ENCODE peak calls at places on chromosomes 1 and 21, in six cellular contexts. One of them, this sample, is unnamed.

GRCh38 chr1:235632538-235633219 is 16.9 kb downstream of the GNG4 start:
- DNase-seq in mucosa of descending colon: no peak
- DNase-seq in hepatocyte: no peak
- DNase-seq in tibial artery: peak
- DNase-seq in foreskin fibroblast: peak
- DNase-seq in adrenal gland: no peak
- DNase-seq in this sample: peak

GRCh38 chr1:183278736-183279591 is 92.9 kb downstream of the LAMC2 start:
- DNase-seq in mucosa of descending colon: no peak
- DNase-seq in foreskin fibroblast: peak
- DNase-seq in tibial artery: no peak
- DNase-seq in hepatocyte: no peak
- DNase-seq in adrenal gland: no peak
- DNase-seq in this sample: no peak

GRCh38 chr1:62637392-62638105 is 40.2 kb downstream of the ANGPTL3 start:
- DNase-seq in adrenal gland: no peak
- DNase-seq in hepatocyte: no peak
- DNase-seq in mucosa of descending colon: no peak
- DNase-seq in foreskin fibroblast: peak
- DNase-seq in tibial artery: no peak
- DNase-seq in this sample: no peak

GRCh38 chr1:116446686-116447085 is 73.6 kb downstream of the ATP1A1 start:
- DNase-seq in foreskin fibroblast: no peak
- DNase-seq in hepatocyte: no peak
- DNase-seq in mucosa of descending colon: no peak
- DNase-seq in adrenal gland: no peak
- DNase-seq in tibial artery: no peak
- DNase-seq in this sample: no peak

GRCh38 chr1:19877821-19878636 is 4.2 kb upstream of the OTUD3 start:
- DNase-seq in foreskin fibroblast: peak
- DNase-seq in mucosa of descending colon: no peak
- DNase-seq in adrenal gland: no peak
- DNase-seq in hepatocyte: no peak
- DNase-seq in tibial artery: no peak
- DNase-seq in this sample: no peak

GRCh38 chr1:33893147-33893830 is 29.4 kb downstream of the HMGB4 start:
- DNase-seq in mucosa of descending colon: no peak
- DNase-seq in hepatocyte: no peak
- DNase-seq in tibial artery: no peak
- DNase-seq in adrenal gland: no peak
- DNase-seq in foreskin fibroblast: peak
- DNase-seq in this sample: no peak

GRCh38 chr21:37196847-37197246 is 70.3 kb downstream of the VPS26C start:
- DNase-seq in tibial artery: no peak
- DNase-seq in mucosa of descending colon: no peak
- DNase-seq in adrenal gland: no peak
- DNase-seq in hepatocyte: no peak
- DNase-seq in foreskin fibroblast: no peak
- DNase-seq in this sample: no peak

GRCh38 chr1:115429884-115430283 is 91.8 kb upstream of the NGF start:
- DNase-seq in adrenal gland: no peak
- DNase-seq in mucosa of descending colon: no peak
- DNase-seq in foreskin fibroblast: peak
- DNase-seq in hepatocyte: no peak
- DNase-seq in tibial artery: no peak
- DNase-seq in this sample: no peak

GRCh38 chr1:202723708-202724107 is 13.5 kb upstream of the SYT2 start:
- DNase-seq in tibial artery: no peak
- DNase-seq in hepatocyte: no peak
- DNase-seq in adrenal gland: no peak
- DNase-seq in mucosa of descending colon: no peak
- DNase-seq in foreskin fibroblast: no peak
- DNase-seq in this sample: no peak

GRCh38 chr1:44594871-44595735 is 79.2 kb downstream of the TMEM53 start:
- DNase-seq in foreskin fibroblast: peak
- DNase-seq in tibial artery: peak
- DNase-seq in adrenal gland: peak
- DNase-seq in mucosa of descending colon: peak
- DNase-seq in hepatocyte: peak
- DNase-seq in this sample: peak

GRCh38 chr1:100615686-100616085 is 77.7 kb downstream of the GPR88 start:
- DNase-seq in adrenal gland: no peak
- DNase-seq in mucosa of descending colon: no peak
- DNase-seq in tibial artery: no peak
- DNase-seq in foreskin fibroblast: no peak
- DNase-seq in hepatocyte: no peak
- DNase-seq in this sample: no peak

GRCh38 chr1:85394130-85394529 is 70.8 kb downstream of the DDAH1 start:
- DNase-seq in foreskin fibroblast: peak
- DNase-seq in mucosa of descending colon: no peak
- DNase-seq in tibial artery: no peak
- DNase-seq in adrenal gland: no peak
- DNase-seq in hepatocyte: no peak
- DNase-seq in this sample: no peak

GRCh38 chr1:208604295-208604694 is 360.1 kb upstream of the PLXNA2 start:
- DNase-seq in mucosa of descending colon: no peak
- DNase-seq in hepatocyte: no peak
- DNase-seq in adrenal gland: no peak
- DNase-seq in tibial artery: no peak
- DNase-seq in foreskin fibroblast: peak
- DNase-seq in this sample: peak

GRCh38 chr1:197485790-197486189 is 217.7 kb downstream of the CRB1 start:
- DNase-seq in foreskin fibroblast: no peak
- DNase-seq in mucosa of descending colon: no peak
- DNase-seq in hepatocyte: peak
- DNase-seq in adrenal gland: no peak
- DNase-seq in tibial artery: no peak
- DNase-seq in this sample: no peak

GRCh38 chr21:24204641-24205040 is 1402.6 kb downstream of the MRPL39 start:
- DNase-seq in adrenal gland: no peak
- DNase-seq in tibial artery: no peak
- DNase-seq in hepatocyte: no peak
- DNase-seq in foreskin fibroblast: no peak
- DNase-seq in mucosa of descending colon: no peak
- DNase-seq in this sample: no peak

GRCh38 chr21:44846485-44847260 is 26.8 kb downstream of the PTTG1IP start:
- DNase-seq in hepatocyte: peak
- DNase-seq in mucosa of descending colon: peak
- DNase-seq in foreskin fibroblast: peak
- DNase-seq in tibial artery: peak
- DNase-seq in adrenal gland: peak
- DNase-seq in this sample: peak

GRCh38 chr1:200305806-200306205 is 104.0 kb downstream of the ZNF281 start:
- DNase-seq in adrenal gland: no peak
- DNase-seq in tibial artery: no peak
- DNase-seq in mucosa of descending colon: no peak
- DNase-seq in foreskin fibroblast: no peak
- DNase-seq in hepatocyte: no peak
- DNase-seq in this sample: peak

GRCh38 chr1:157274698-157275534 is 136.7 kb upstream of the ETV3 start:
- DNase-seq in hepatocyte: peak
- DNase-seq in adrenal gland: no peak
- DNase-seq in mucosa of descending colon: no peak
- DNase-seq in tibial artery: no peak
- DNase-seq in foreskin fibroblast: peak
- DNase-seq in this sample: no peak

GRCh38 chr1:192700834-192701271 is 64.9 kb downstream of the RGS13 start:
- DNase-seq in hepatocyte: peak
- DNase-seq in adrenal gland: no peak
- DNase-seq in mucosa of descending colon: no peak
- DNase-seq in foreskin fibroblast: peak
- DNase-seq in tibial artery: no peak
- DNase-seq in this sample: no peak

GRCh38 chr1:229223498-229223897 is 47.4 kb upstream of the RAB4A start:
- DNase-seq in foreskin fibroblast: no peak
- DNase-seq in mucosa of descending colon: no peak
- DNase-seq in tibial artery: no peak
- DNase-seq in hepatocyte: peak
- DNase-seq in adrenal gland: peak
- DNase-seq in this sample: no peak

GRCh38 chr1:53543130-53543770 is 84.1 kb downstream of the DMRTB1 start:
- DNase-seq in hepatocyte: no peak
- DNase-seq in tibial artery: peak
- DNase-seq in adrenal gland: no peak
- DNase-seq in mucosa of descending colon: no peak
- DNase-seq in foreskin fibroblast: peak
- DNase-seq in this sample: no peak

GRCh38 chr1:94734963-94735899 is 84.9 kb upstream of the SLC44A3 start:
- DNase-seq in hepatocyte: peak
- DNase-seq in mucosa of descending colon: peak
- DNase-seq in adrenal gland: peak
- DNase-seq in foreskin fibroblast: peak
- DNase-seq in tibial artery: no peak
- DNase-seq in this sample: no peak

GRCh38 chr1:223683586-223684487 is 18.3 kb upstream of the CAPN8 start:
- DNase-seq in foreskin fibroblast: peak
- DNase-seq in adrenal gland: peak
- DNase-seq in hepatocyte: peak
- DNase-seq in mucosa of descending colon: peak
- DNase-seq in tibial artery: no peak
- DNase-seq in this sample: peak

GRCh38 chr1:223680188-223680587 is 14.7 kb upstream of the CAPN8 start:
- DNase-seq in tibial artery: no peak
- DNase-seq in hepatocyte: no peak
- DNase-seq in foreskin fibroblast: no peak
- DNase-seq in mucosa of descending colon: no peak
- DNase-seq in adrenal gland: no peak
- DNase-seq in this sample: no peak

GRCh38 chr1:223682502-223682901 is 17.0 kb upstream of the CAPN8 start:
- DNase-seq in adrenal gland: no peak
- DNase-seq in hepatocyte: no peak
- DNase-seq in foreskin fibroblast: no peak
- DNase-seq in tibial artery: no peak
- DNase-seq in mucosa of descending colon: no peak
- DNase-seq in this sample: no peak

GRCh38 chr1:223678841-223679240 is 13.3 kb upstream of the CAPN8 start:
- DNase-seq in mucosa of descending colon: no peak
- DNase-seq in hepatocyte: no peak
- DNase-seq in adrenal gland: no peak
- DNase-seq in foreskin fibroblast: no peak
- DNase-seq in tibial artery: no peak
- DNase-seq in this sample: no peak

DNA sequence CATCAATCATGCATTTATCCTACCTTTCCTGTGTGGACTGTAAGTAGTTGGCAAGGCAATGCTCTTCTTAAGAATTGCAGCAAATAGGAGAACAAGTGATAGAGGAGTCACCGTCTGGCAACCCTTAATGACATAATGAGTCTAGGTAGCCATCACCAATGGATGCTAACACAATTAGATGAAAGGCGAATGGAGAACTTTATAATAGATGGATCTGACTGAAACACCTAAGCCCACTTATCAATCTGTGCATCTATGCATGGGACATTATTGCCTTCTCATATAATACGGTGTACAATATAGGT is 18.9 kb upstream of the CAPN8 start:
- DNase-seq in tibial artery: no peak
- DNase-seq in foreskin fibroblast: no peak
- DNase-seq in mucosa of descending colon: no peak
- DNase-seq in hepatocyte: no peak
- DNase-seq in adrenal gland: no peak
- DNase-seq in this sample: no peak
- TF ChIP-seq CTCF in tibial artery: no peak
- TF ChIP-seq CTCF in foreskin fibroblast: no peak
- TF ChIP-seq CTCF in mucosa of descending colon: no peak
- TF ChIP-seq CTCF in hepatocyte: no peak
- TF ChIP-seq CTCF in adrenal gland: no peak
- TF ChIP-seq CTCF in this sample: no peak

DNA sequence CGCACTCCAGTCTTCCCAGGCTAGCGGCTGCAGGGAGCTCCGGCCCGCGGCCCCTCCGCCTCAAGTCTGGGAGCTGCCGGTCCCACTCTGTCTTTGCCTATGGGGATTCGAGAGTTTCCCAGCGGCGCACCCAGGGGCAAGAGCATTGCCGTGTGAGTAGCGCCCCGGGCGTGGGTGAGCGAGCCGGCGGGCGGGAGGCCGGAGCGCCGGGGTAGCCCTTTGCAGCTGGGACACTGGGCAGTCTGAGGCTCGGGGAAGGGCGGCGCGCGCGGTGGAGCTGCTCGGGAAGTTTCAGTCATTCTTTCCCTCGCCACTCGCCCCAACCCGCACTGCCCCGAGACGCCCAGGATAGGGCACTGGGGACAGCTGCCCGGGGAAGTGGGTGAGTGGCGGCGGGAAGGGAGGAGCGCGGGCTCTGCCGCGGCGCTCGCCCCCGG is 521 bp downstream of the SLC35F3 start:
- DNase-seq in tibial artery: no peak
- DNase-seq in adrenal gland: no peak
- DNase-seq in foreskin fibroblast: no peak
- DNase-seq in hepatocyte: peak
- DNase-seq in mucosa of descending colon: no peak
- DNase-seq in this sample: no peak
- H3K4me3 ChIP-seq in tibial artery: no peak
- H3K4me3 ChIP-seq in adrenal gland: no peak
- H3K4me3 ChIP-seq in foreskin fibroblast: no peak
- H3K4me3 ChIP-seq in hepatocyte: peak
- H3K4me3 ChIP-seq in mucosa of descending colon: no peak
- H3K4me3 ChIP-seq in this sample: no peak

GRCh38 chr21:32921632-32922230 is 104.0 kb upstream of the OLIG2 start:
- DNase-seq in mucosa of descending colon: peak
- DNase-seq in hepatocyte: no peak
- DNase-seq in foreskin fibroblast: peak
- DNase-seq in adrenal gland: no peak
- DNase-seq in tibial artery: no peak
- DNase-seq in this sample: peak
- TF ChIP-seq CTCF in mucosa of descending colon: peak
- TF ChIP-seq CTCF in hepatocyte: no peak
- TF ChIP-seq CTCF in foreskin fibroblast: peak
- TF ChIP-seq CTCF in adrenal gland: no peak
- TF ChIP-seq CTCF in tibial artery: no peak
- TF ChIP-seq CTCF in this sample: peak

DNA sequence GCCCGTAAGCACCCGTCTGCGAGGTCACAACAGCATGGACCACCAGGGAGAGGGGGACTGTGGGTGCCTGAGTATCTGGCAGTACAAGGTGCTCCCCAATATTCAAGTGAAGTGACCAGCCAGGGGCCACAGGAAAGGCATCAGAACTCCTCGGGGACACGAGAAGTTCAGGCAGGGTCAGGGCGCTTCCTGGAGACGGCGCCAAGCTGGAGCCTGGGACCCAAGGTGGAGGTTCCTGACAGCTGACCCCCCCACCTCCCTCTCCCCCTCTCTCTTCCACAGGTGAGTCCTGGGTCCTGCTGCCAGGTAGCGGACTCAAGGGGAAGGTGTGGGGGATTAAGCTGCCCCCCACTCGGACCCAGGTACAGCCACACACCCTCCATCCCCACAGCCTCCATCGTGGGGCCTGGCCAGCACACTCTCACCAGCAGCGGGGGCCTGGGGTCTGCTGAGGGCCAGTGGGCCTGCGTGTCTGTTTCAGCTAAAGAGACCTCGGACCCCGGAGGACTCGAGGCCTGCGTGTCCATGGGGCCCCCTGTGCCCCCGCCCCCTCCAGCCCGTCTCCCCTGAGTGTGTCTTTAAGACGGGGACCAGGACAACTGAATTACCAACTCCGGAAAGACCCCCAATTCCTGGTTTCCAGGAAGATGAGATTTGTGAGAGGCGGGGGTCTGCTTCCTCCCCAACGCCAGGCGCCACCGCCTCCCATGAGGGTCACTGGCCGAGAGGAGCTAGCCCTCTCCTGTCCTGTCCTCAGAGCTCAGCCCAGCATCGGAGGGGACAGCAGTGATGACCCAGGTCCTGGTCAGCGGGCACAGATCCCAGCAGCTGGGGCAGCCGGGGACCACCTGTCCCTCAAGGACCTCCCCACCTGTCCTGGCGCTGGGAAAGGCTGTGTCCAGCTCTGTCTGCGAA is 6.2 kb downstream of the TNFRSF18 start:
- DNase-seq in mucosa of descending colon: peak
- DNase-seq in foreskin fibroblast: no peak
- DNase-seq in hepatocyte: no peak
- DNase-seq in tibial artery: no peak
- DNase-seq in adrenal gland: peak
- DNase-seq in this sample: no peak
- H3K4me3 ChIP-seq in mucosa of descending colon: no peak
- H3K4me3 ChIP-seq in foreskin fibroblast: no peak
- H3K4me3 ChIP-seq in hepatocyte: no peak
- H3K4me3 ChIP-seq in tibial artery: no peak
- H3K4me3 ChIP-seq in adrenal gland: no peak
- H3K4me3 ChIP-seq in this sample: peak